ENCODE peak calls at places on chromosomes 1 and 21, in six cellular contexts. H is activated T-helper 1 cell treated with anti-CD3 and anti-CD28 coated beads, Interleukin-12 subunit alpha, Interleukin-12 subunit beta, Interleukin-2, Interleukin-4 antibody, amounts not matched to agents 30 ng/mL and 10 ng/mL and 1 ng/mL, durations not matched to agents 14 hours and 24 hours and 36 hours; P is cardiac fibroblast; X is Kasumi-1; R is C1 segment of cervical spinal cord; Z is fibroblast of lung. F is an unnamed sample.

GRCh38 chr1:84253891-84254290 is 47.6 kb upstream of the SAMD13 start:
- DNase-seq in Z (peak), H (no peak), R (peak), X (peak), P (peak), F (no peak)

GRCh38 chr1:27666791-27667254 is 5.2 kb downstream of the IFI6 start:
- DNase-seq in X (no peak), R (no peak), H (no peak), Z (peak), P (no peak), F (no peak)

GRCh38 chr1:211684791-211685190 is 9.4 kb upstream of the NEK2 start:
- DNase-seq in H (no peak), Z (no peak), R (no peak), P (peak), X (no peak), F (no peak)

GRCh38 chr1:2983706-2984398 is 37.4 kb upstream of the ACTRT2 start:
- DNase-seq in P (no peak), Z (no peak), X (no peak), R (no peak), H (no peak), F (no peak)

GRCh38 chr1:10943991-10944730 is 68.3 kb upstream of the TARDBP start:
- DNase-seq in X (peak), H (no peak), Z (peak), R (no peak), P (peak), F (no peak)

GRCh38 chr1:59162665-59163064 is 134.2 kb upstream of the FGGY start:
- DNase-seq in P (no peak), R (no peak), Z (no peak), H (no peak), X (no peak), F (no peak)

GRCh38 chr1:231603598-231604275 is 22.9 kb upstream of the DISC1 start:
- DNase-seq in P (peak), Z (peak), X (peak), H (no peak), R (no peak), F (peak)

GRCh38 chr1:156134716-156135435 is 18.5 kb upstream of the SEMA4A start:
- DNase-seq in H (no peak), R (no peak), X (no peak), P (no peak), Z (no peak), F (no peak)

GRCh38 chr1:248752119-248752931 is 3.2 kb downstream of the LYPD8 start:
- DNase-seq in P (no peak), X (no peak), H (no peak), Z (no peak), R (no peak), F (no peak)

GRCh38 chr1:59394706-59395417 is 98.0 kb downstream of the FGGY start:
- DNase-seq in R (no peak), H (no peak), X (no peak), Z (no peak), P (no peak), F (no peak)

GRCh38 chr1:207004931-207005830 is 27.4 kb downstream of the C1orf116 start:
- DNase-seq in H (no peak), R (no peak), X (peak), P (peak), Z (peak), F (no peak)

GRCh38 chr1:226679853-226680516 is 59.1 kb downstream of the ITPKB start:
- DNase-seq in Z (peak), H (peak), X (peak), P (peak), R (peak), F (no peak)

GRCh38 chr1:101739826-101740330 is 256.8 kb downstream of the OLFM3 start:
- DNase-seq in R (no peak), P (no peak), H (no peak), Z (no peak), X (no peak), F (no peak)

GRCh38 chr1:114318951-114319350 is 165.3 kb upstream of the SYT6 start:
- DNase-seq in H (no peak), Z (peak), R (no peak), X (no peak), P (no peak), F (no peak)

GRCh38 chr1:200243042-200243437 is 166.8 kb downstream of the ZNF281 start:
- DNase-seq in R (no peak), H (no peak), Z (peak), X (no peak), P (no peak), F (no peak)

GRCh38 chr1:4395158-4395557 is 259.3 kb upstream of the AJAP1 start:
- DNase-seq in H (no peak), R (no peak), Z (peak), P (no peak), X (no peak), F (no peak)

GRCh38 chr21:27505516-27505915 is 538.6 kb upstream of the ADAMTS5 start:
- DNase-seq in R (no peak), H (no peak), X (no peak), P (peak), Z (peak), F (no peak)

GRCh38 chr1:26234644-26235384 is 814 bp downstream of the CEP85 start:
- DNase-seq in X (peak), P (peak), Z (peak), H (no peak), R (no peak), F (no peak)

GRCh38 chr21:45987121-45987711 is 5.6 kb downstream of the COL6A1 start:
- DNase-seq in Z (no peak), R (no peak), P (no peak), H (no peak), X (no peak), F (no peak)

GRCh38 chr1:169271094-169271493 is 96.5 kb downstream of the NME7 start:
- DNase-seq in P (peak), Z (no peak), R (no peak), H (no peak), X (peak), F (no peak)

GRCh38 chr1:196078691-196079090 is 529.5 kb downstream of the KCNT2 start:
- DNase-seq in P (peak), R (no peak), X (no peak), Z (peak), H (no peak), F (no peak)